ENCODE peak calls at places on chromosomes 12 and 14, in nine cellular contexts. Y, R, F, A, L, P, T, J and V are unnamed samples.

GRCh38 chr12:131003676-131004075 is 50.0 kb downstream of the ADGRD1 start:
- DNase-seq in Y (no peak), R (no peak), F (no peak), A (no peak), L (no peak), P (no peak), T (no peak), J (no peak), V (no peak)

GRCh38 chr12:121036810-121037326 is 2.2 kb downstream of the OASL start:
- DNase-seq in Y (no peak), R (no peak), F (peak), A (peak), L (peak), P (no peak), T (peak), J (peak), V (no peak)

GRCh38 chr14:99327458-99328250 is 55.7 kb upstream of the BCL11B start:
- DNase-seq in Y (no peak), R (no peak), F (peak), A (no peak), L (no peak), P (no peak), T (no peak), J (no peak), V (peak)

GRCh38 chr12:66965613-66966012 is 286.7 kb upstream of the GRIP1 start:
- DNase-seq in Y (no peak), R (no peak), F (no peak), A (no peak), L (no peak), P (no peak), T (no peak), J (peak), V (no peak)

GRCh38 chr12:110726018-110726417 is 16.7 kb downstream of the PPP1CC start:
- DNase-seq in Y (no peak), R (no peak), F (no peak), A (no peak), L (no peak), P (no peak), T (no peak), J (no peak), V (no peak)

GRCh38 chr12:67062193-67062592 is 207.0 kb upstream of the CAND1 start:
- DNase-seq in Y (no peak), R (no peak), F (no peak), A (no peak), L (no peak), P (no peak), T (no peak), J (no peak), V (no peak)

GRCh38 chr14:100105357-100106169 is 40.3 kb downstream of the EVL start:
- DNase-seq in Y (no peak), R (no peak), F (no peak), A (no peak), L (no peak), P (no peak), T (no peak), J (no peak), V (no peak)

GRCh38 chr14:75141967-75142366 is 15.1 kb upstream of the NEK9 start:
- DNase-seq in Y (no peak), R (no peak), F (no peak), A (no peak), L (peak), P (peak), T (peak), J (peak), V (no peak)

GRCh38 chr14:70934502-70935134 is 27.4 kb downstream of the PCNX1 start:
- DNase-seq in Y (peak), R (no peak), F (no peak), A (no peak), L (peak), P (no peak), T (peak), J (peak), V (no peak)

GRCh38 chr12:127245437-127245836 is 1021.5 kb upstream of the TMEM132C start:
- DNase-seq in Y (no peak), R (no peak), F (no peak), A (no peak), L (peak), P (no peak), T (peak), J (peak), V (no peak)

GRCh38 chr14:37991027-37991426 is 216.7 kb upstream of the SSTR1 start:
- DNase-seq in Y (no peak), R (no peak), F (no peak), A (no peak), L (no peak), P (no peak), T (no peak), J (no peak), V (no peak)

GRCh38 chr12:106753526-106753925 is 21.0 kb upstream of the RIC8B start:
- DNase-seq in Y (peak), R (peak), F (no peak), A (peak), L (no peak), P (no peak), T (no peak), J (no peak), V (no peak)

GRCh38 chr14:96575233-96575632 is 73.1 kb downstream of the PAPOLA start:
- DNase-seq in Y (no peak), R (no peak), F (no peak), A (no peak), L (no peak), P (no peak), T (no peak), J (no peak), V (no peak)

GRCh38 chr14:21192875-21193535 is 37.1 kb upstream of the OR5AU1 start:
- DNase-seq in Y (no peak), R (no peak), F (no peak), A (no peak), L (no peak), P (no peak), T (no peak), J (peak), V (no peak)

GRCh38 chr12:103884316-103884715 is 43.3 kb upstream of the NT5DC3 start:
- DNase-seq in Y (peak), R (peak), F (no peak), A (peak), L (peak), P (peak), T (peak), J (peak), V (no peak)

GRCh38 chr12:128814411-128815261 is 9.1 kb downstream of the SLC15A4 start:
- DNase-seq in Y (no peak), R (no peak), F (peak), A (no peak), L (no peak), P (no peak), T (no peak), J (no peak), V (no peak)